ENCODE peak calls at places on chromosomes 7 and 10, in four cellular contexts. U is adrenal gland, J is astrocyte of the spinal cord, G is stomach. V is an unnamed sample.

GRCh38 chr7:155752756-155753445 is 59.4 kb downstream of the SHH start:
- DNase-seq in U (no peak), J (no peak), G (no peak), V (no peak)

GRCh38 chr7:158820656-158821055 is 8.7 kb downstream of the ESYT2 start:
- DNase-seq in U (no peak), J (no peak), G (no peak), V (no peak)

GRCh38 chr7:149633976-149634945 is 136.7 kb upstream of the ZNF746 start:
- DNase-seq in U (no peak), J (no peak), G (no peak), V (no peak)

GRCh38 chr7:150448789-150449147 is 1.7 kb upstream of the GIMAP8 start:
- DNase-seq in U (peak; percentile 76), J (peak; percentile 59), G (peak; percentile 82), V (peak; percentile 75)

GRCh38 chr7:157890921-157891401 is 554.2 kb downstream of the DNAJB6 start:
- DNase-seq in U (no peak), J (no peak), G (no peak), V (no peak)

GRCh38 chr10:15321431-15322321 is 49.4 kb downstream of the FAM171A1 start:
- DNase-seq in U (no peak), J (peak; percentile 46), G (no peak), V (no peak)

GRCh38 chr10:132497083-132497680 is 40.4 kb upstream of the INPP5A start:
- DNase-seq in U (no peak), J (no peak), G (no peak), V (no peak)

GRCh38 chr7:56291-56913 is 136.0 kb upstream of the FAM20C start:
- DNase-seq in U (peak; percentile 6), J (no peak), G (no peak), V (no peak)

GRCh38 chr10:42997849-42998165 is 79.1 kb upstream of the RET start:
- DNase-seq in U (no peak), J (no peak), G (no peak), V (no peak)

GRCh38 chr7:151428393-151429231 is 11.3 kb downstream of the CRYGN start:
- DNase-seq in U (no peak), J (peak; percentile 90), G (no peak), V (no peak)

GRCh38 chr7:27182861-27183681 is 2.0 kb downstream of the HOXA11 start:
- DNase-seq in U (peak; percentile 13), J (no peak), G (peak; percentile 16), V (no peak)

GRCh38 chr10:60314306-60314940 is 75.3 kb downstream of the ANK3 start:
- DNase-seq in U (no peak), J (peak; percentile 79), G (no peak), V (peak; percentile 73)

GRCh38 chr10:114042895-114043531 is 653 bp upstream of the ADRB1 start:
- DNase-seq in U (no peak), J (peak; percentile 58), G (peak; percentile 36), V (peak; percentile 42)

GRCh38 chr7:130961128-130961601 is 227.2 kb upstream of the KLF14 start:
- DNase-seq in U (no peak), J (peak; percentile 88), G (no peak), V (peak; percentile 78)

GRCh38 chr7:44955733-44956132 is 23.1 kb downstream of the MYO1G start:
- DNase-seq in U (no peak), J (no peak), G (no peak), V (no peak)

GRCh38 chr7:95434501-95435421 is at the start of gene PON2:
- DNase-seq in U (peak; percentile 80), J (peak; percentile 86), G (peak; percentile 81), V (peak; percentile 82)

GRCh38 chr7:43469051-43469450 is 113.9 kb upstream of the STK17A start:
- DNase-seq in U (no peak), J (no peak), G (no peak), V (no peak)

GRCh38 chr7:15924910-15925309 is 238.4 kb upstream of the MEOX2 start:
- DNase-seq in U (no peak), J (no peak), G (no peak), V (peak; percentile 47)

GRCh38 chr7:85750454-85750949 is 563.6 kb upstream of the SEMA3D start:
- DNase-seq in U (peak; percentile 22), J (peak; percentile 48), G (no peak), V (peak; percentile 57)

GRCh38 chr10:42638821-42639270 is 476 bp upstream of the ZNF33B start:
- DNase-seq in U (no peak), J (no peak), G (no peak), V (no peak)

GRCh38 chr10:14381475-14381874 is 50.8 kb upstream of the FRMD4A start:
- DNase-seq in U (no peak), J (no peak), G (no peak), V (no peak)

GRCh38 chr10:89518876-89519842 is 16.2 kb downstream of the SLC16A12 start:
- DNase-seq in U (no peak), J (peak; percentile 88), G (no peak), V (peak; percentile 52)

GRCh38 chr10:127736915-127737562 is at the start of gene FOXI2:
- DNase-seq in U (no peak), J (no peak), G (no peak), V (no peak)
- H3K4me3 ChIP-seq in U (no peak within 1 kb of the TSS), J (no peak within 1 kb of the TSS), G (peak within 1 kb of the TSS; percentile 29), V (no peak within 1 kb of the TSS)

GRCh38 chr10:96719850-96720421 is 378 bp downstream of the PIK3AP1 start:
- DNase-seq in U (peak; percentile 23), J (no peak), G (peak; percentile 67), V (no peak)
- TF ChIP-seq CTCF in U (no peak), J (peak; percentile 48), G (peak; percentile 18), V (no peak)

DNA sequence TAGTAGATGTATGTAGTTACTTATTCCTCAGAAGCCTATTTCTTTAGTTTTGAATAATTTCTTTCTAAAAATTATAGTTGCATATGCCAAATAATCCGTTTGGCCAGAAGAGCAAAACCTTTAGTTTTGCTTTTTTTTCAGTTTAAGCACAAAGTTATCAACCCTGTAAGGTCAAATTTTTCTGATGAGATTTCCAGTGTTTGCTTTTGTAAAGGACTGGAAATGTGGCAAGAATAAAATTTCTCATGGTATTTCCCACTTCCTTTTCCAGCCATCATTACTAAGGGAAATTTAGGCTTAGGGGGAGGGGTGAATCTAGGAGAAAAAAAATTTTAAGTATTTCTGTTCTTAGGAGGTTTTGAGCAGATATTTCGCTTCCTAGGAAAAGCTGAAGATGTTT is 7.6 kb downstream of the CALD1 start:
- DNase-seq in U (no peak), J (peak; percentile 22), G (no peak), V (no peak)
- H3K4me3 ChIP-seq in U (no peak overlapping the region), J (no peak overlapping the region), G (no peak overlapping the region), V (no peak overlapping the region)

DNA sequence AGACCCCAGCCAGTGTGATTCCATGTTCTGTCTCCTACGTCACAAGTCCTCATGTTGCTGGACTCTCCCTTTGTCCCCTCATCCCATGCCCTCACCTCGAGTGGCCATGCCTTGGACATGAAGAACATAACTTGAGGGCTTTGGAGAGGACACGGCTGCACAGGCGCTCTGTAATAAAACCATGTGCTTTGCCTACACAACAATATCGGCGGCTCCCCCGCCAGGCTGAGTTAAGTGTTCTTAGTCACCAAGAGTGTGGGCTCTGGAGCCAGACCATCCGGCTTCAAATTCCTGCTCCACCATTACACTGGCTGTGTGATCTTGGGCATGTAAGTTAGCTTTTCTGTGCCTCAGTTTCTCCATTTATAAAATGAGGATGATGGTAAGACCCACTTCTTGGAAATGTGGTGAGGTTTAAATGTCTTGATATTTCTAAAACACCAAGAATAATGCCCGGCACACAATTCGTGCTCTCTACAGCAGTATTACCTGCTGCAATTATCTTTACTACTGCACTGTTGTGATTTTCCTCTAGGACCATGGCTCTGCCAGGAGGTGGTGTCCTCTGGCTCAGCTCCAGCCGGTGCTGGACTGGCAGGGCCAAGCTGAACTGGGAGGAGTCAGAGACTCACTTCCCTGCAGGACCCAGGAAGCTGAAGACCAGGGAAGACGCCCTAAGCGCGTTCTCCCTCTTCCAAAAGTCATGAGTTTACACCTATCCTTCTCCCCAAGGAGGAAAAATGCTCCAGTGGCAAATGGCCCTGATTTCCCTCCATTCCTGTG is 15.7 kb downstream of the SLIT1 start:
- DNase-seq in U (peak; percentile 42), J (no peak), G (peak; percentile 82), V (peak; percentile 29)
- TF ChIP-seq CTCF in U (no peak), J (no peak), G (no peak), V (no peak)

GRCh38 chr10:100346351-100346764 is 675 bp upstream of the SCD start:
- DNase-seq in U (peak; percentile 58), J (peak; percentile 73), G (peak; percentile 37), V (peak; percentile 69)

GRCh38 chr10:100349087-100349486 is 2.1 kb downstream of the SCD start:
- DNase-seq in U (no peak), J (no peak), G (no peak), V (no peak)

GRCh38 chr10:100348389-100348927 is 1.4 kb downstream of the SCD start:
- DNase-seq in U (no peak), J (no peak), G (no peak), V (peak; percentile 30)

GRCh38 chr10:100346765-100347567 is at the start of gene SCD:
- DNase-seq in U (peak; percentile 91), J (peak; percentile 95), G (peak; percentile 70), V (peak; percentile 97)

GRCh38 chr10:100347568-100348195 is 649 bp downstream of the SCD start:
- DNase-seq in U (no peak), J (no peak), G (no peak), V (no peak)
- H3K4me3 ChIP-seq in U (peak overlapping the region; percentile 74), J (peak overlapping the region; percentile 93), G (peak overlapping the region; percentile 65), V (peak overlapping the region; percentile 91)

GRCh38 chr7:55191926-55192692 is 173.0 kb upstream of the LANCL2 start:
- DNase-seq in U (no peak), J (no peak), G (no peak), V (no peak)
- TF ChIP-seq CTCF in U (no peak), J (peak; percentile 39), G (no peak), V (no peak)

GRCh38 chr10:70440296-70441160 is 953 bp downstream of the NODAL start:
- DNase-seq in U (no peak), J (no peak), G (no peak), V (no peak)
- H3K4me3 ChIP-seq in U (no peak overlapping the region), J (peak overlapping the region; percentile 5), G (peak overlapping the region; percentile 45), V (no peak overlapping the region)

GRCh38 chr7:49166441-49166840 is 242.1 kb downstream of the CDC14C start:
- DNase-seq in U (no peak), J (peak; percentile 1), G (no peak), V (peak; percentile 17)
- TF ChIP-seq CTCF in U (no peak), J (no peak), G (no peak), V (no peak)

V was measured in epithelial cell of esophagus.